ENCODE peak calls at places on chromosomes 4 and X, in nine cellular contexts. B is NCI-H510A; E is smooth muscle cell of the brain vasculature; R is neural crest cell; D is cerebellum; W is breast epithelium; T is ACHN; Y is activated CD8-positive, alpha-beta memory T cell treated with anti-CD3 and anti-CD28 coated beads for 48 hours; I is NCI-H187. L is an unnamed sample.

GRCh38 chr4:86014599-86014998 is 345.3 kb downstream of the MAPK10 start:
- DNase-seq in B (no peak), E (no peak), R (no peak), D (no peak), W (no peak), T (no peak), Y (no peak), I (no peak), L (no peak)

GRCh38 chrX:24494544-24495113 is 29.5 kb downstream of the PDK3 start:
- DNase-seq in B (peak), E (peak), R (no peak), D (peak), W (no peak), T (no peak), Y (no peak), I (no peak), L (no peak)

GRCh38 chrX:71103110-71103983 is 3.2 kb downstream of the CXorf65 start:
- DNase-seq in B (no peak), E (no peak), R (peak), D (no peak), W (no peak), T (no peak), Y (no peak), I (no peak), L (no peak)

GRCh38 chr4:6905501-6905900 is 4.1 kb upstream of the TBC1D14 start:
- DNase-seq in B (no peak), E (no peak), R (no peak), D (no peak), W (no peak), T (no peak), Y (no peak), I (no peak), L (no peak)

GRCh38 chrX:86066998-86067397 is 19.6 kb upstream of the CHM start:
- DNase-seq in B (no peak), E (no peak), R (no peak), D (no peak), W (no peak), T (peak), Y (no peak), I (no peak), L (no peak)

GRCh38 chrX:136619889-136620505 is 28.0 kb upstream of the CD40LG start:
- DNase-seq in B (no peak), E (no peak), R (no peak), D (no peak), W (no peak), T (no peak), Y (no peak), I (no peak), L (no peak)

GRCh38 chrX:48957477-48957826 is at the start of gene OTUD5:
- DNase-seq in B (peak), E (no peak), R (no peak), D (peak), W (no peak), T (peak), Y (no peak), I (peak), L (no peak)

GRCh38 chrX:63746278-63746677 is 38.7 kb downstream of the ARHGEF9 start:
- DNase-seq in B (no peak), E (no peak), R (no peak), D (no peak), W (no peak), T (no peak), Y (no peak), I (no peak), L (no peak)

GRCh38 chr4:88030565-88031310 is 23.3 kb downstream of the PKD2 start:
- DNase-seq in B (no peak), E (no peak), R (no peak), D (no peak), W (no peak), T (no peak), Y (no peak), I (no peak), L (no peak)

GRCh38 chr4:3037957-3038451 is 36.3 kb downstream of the HTT-AS start:
- DNase-seq in B (no peak), E (no peak), R (no peak), D (no peak), W (no peak), T (no peak), Y (no peak), I (no peak), L (no peak)

GRCh38 chrX:19647731-19648588 is 132.7 kb upstream of the MAP3K15 start:
- DNase-seq in B (no peak), E (no peak), R (no peak), D (no peak), W (no peak), T (no peak), Y (no peak), I (no peak), L (no peak)

GRCh38 chr4:78057600-78058560 is 757 bp downstream of the FRAS1 start:
- DNase-seq in B (peak), E (no peak), R (peak), D (peak), W (peak), T (peak), Y (no peak), I (peak), L (peak)

GRCh38 chrX:150683536-150684146 is 9.6 kb upstream of the MTMR1 start:
- DNase-seq in B (no peak), E (no peak), R (no peak), D (no peak), W (no peak), T (peak), Y (no peak), I (peak), L (no peak)

GRCh38 chr4:8739820-8740665 is 131.6 kb downstream of the HMX1 start:
- DNase-seq in B (no peak), E (no peak), R (no peak), D (no peak), W (peak), T (no peak), Y (no peak), I (no peak), L (no peak)

GRCh38 chr4:8205749-8206611 is 6.9 kb downstream of the SH3TC1 start:
- DNase-seq in B (peak), E (no peak), R (no peak), D (no peak), W (no peak), T (no peak), Y (no peak), I (peak), L (no peak)

GRCh38 chr4:35105486-35105885 is 1138.8 kb downstream of the ARAP2 start:
- DNase-seq in B (peak), E (no peak), R (no peak), D (no peak), W (no peak), T (no peak), Y (no peak), I (peak), L (no peak)

GRCh38 chr4:48296330-48296729 is 26.7 kb upstream of the TEC start:
- DNase-seq in B (no peak), E (no peak), R (no peak), D (no peak), W (no peak), T (no peak), Y (no peak), I (no peak), L (no peak)

GRCh38 chr4:87805971-87806370 is 6.6 kb downstream of the IBSP start:
- DNase-seq in B (no peak), E (no peak), R (no peak), D (no peak), W (no peak), T (no peak), Y (no peak), I (no peak), L (no peak)

GRCh38 chrX:133440081-133440796 is 24.9 kb upstream of the GPC4 start:
- DNase-seq in B (no peak), E (no peak), R (no peak), D (no peak), W (no peak), T (no peak), Y (no peak), I (no peak), L (no peak)

GRCh38 chrX:24498975-24499374 is 33.9 kb downstream of the PDK3 start:
- DNase-seq in B (no peak), E (no peak), R (no peak), D (peak), W (no peak), T (peak), Y (no peak), I (no peak), L (no peak)

GRCh38 chr4:26916195-26916594 is 55.6 kb downstream of the STIM2 start:
- DNase-seq in B (no peak), E (no peak), R (no peak), D (peak), W (no peak), T (no peak), Y (no peak), I (no peak), L (no peak)

GRCh38 chrX:254630-255215 is 26.5 kb upstream of the PLCXD1 start:
- DNase-seq in B (no peak), E (no peak), R (no peak), D (no peak), W (no peak), T (no peak), Y (no peak), I (no peak), L (no peak)

GRCh38 chr4:169179609-169180526 is 90.9 kb downstream of the SH3RF1 start:
- DNase-seq in B (no peak), E (peak), R (no peak), D (no peak), W (no peak), T (no peak), Y (no peak), I (no peak), L (no peak)

GRCh38 chr4:6333301-6334202 is 63.9 kb downstream of the WFS1 start:
- DNase-seq in B (no peak), E (no peak), R (peak), D (no peak), W (no peak), T (no peak), Y (no peak), I (no peak), L (no peak)

GRCh38 chrX:2819345-2820130 is 9.2 kb upstream of the GYG2 start:
- DNase-seq in B (no peak), E (no peak), R (no peak), D (no peak), W (no peak), T (peak), Y (no peak), I (no peak), L (no peak)

GRCh38 chr4:65645185-65645584 is 25.1 kb downstream of the EPHA5 start:
- DNase-seq in B (no peak), E (no peak), R (no peak), D (no peak), W (no peak), T (peak), Y (no peak), I (no peak), L (no peak)

GRCh38 chr4:100736651-100737450 is 219.0 kb upstream of the EMCN start:
- DNase-seq in B (no peak), E (peak), R (no peak), D (peak), W (no peak), T (no peak), Y (no peak), I (no peak), L (no peak)

GRCh38 chrX:134803551-134804183 is 145.4 kb upstream of the PLAC1 start:
- DNase-seq in B (no peak), E (no peak), R (no peak), D (no peak), W (no peak), T (no peak), Y (no peak), I (no peak), L (no peak)

GRCh38 chrX:16869393-16870094 is 618 bp downstream of the RBBP7 start:
- DNase-seq in B (peak), E (no peak), R (peak), D (peak), W (no peak), T (peak), Y (no peak), I (no peak), L (peak)

GRCh38 chr4:67934628-67935027 is 28.7 kb downstream of the TMPRSS11A start:
- DNase-seq in B (peak), E (no peak), R (no peak), D (no peak), W (no peak), T (no peak), Y (no peak), I (peak), L (no peak)

GRCh38 chr4:159290321-159291030 is 187.6 kb downstream of the RAPGEF2 start:
- DNase-seq in B (no peak), E (no peak), R (no peak), D (no peak), W (no peak), T (no peak), Y (no peak), I (no peak), L (no peak)

GRCh38 chr4:78764498-78764961 is 11.6 kb upstream of the BMP2K start:
- DNase-seq in B (no peak), E (no peak), R (no peak), D (no peak), W (no peak), T (no peak), Y (no peak), I (no peak), L (no peak)

GRCh38 chr4:687048-687974 is 1.6 kb downstream of the SLC49A3 start:
- DNase-seq in B (no peak), E (peak), R (no peak), D (no peak), W (peak), T (peak), Y (no peak), I (no peak), L (no peak)

GRCh38 chr4:26288308-26288982 is 32.4 kb upstream of the RBPJ start:
- DNase-seq in B (no peak), E (no peak), R (no peak), D (no peak), W (no peak), T (no peak), Y (peak), I (no peak), L (no peak)